ENCODE peak calls at places on chromosomes 7 and 10, in six cellular contexts. One of them, this sample, is unnamed.

GRCh38 chr10:124743188-124744046 is 761 bp downstream of the FAM53B start:
- DNase-seq in cardiac fibroblast: peak
- DNase-seq in Calu3: peak
- DNase-seq in cardiac muscle cell: peak
- DNase-seq in pancreas: peak
- DNase-seq in foreskin fibroblast: no peak
- DNase-seq in this sample: peak

GRCh38 chr7:39919646-39920045 is 30.4 kb upstream of the CDK13 start:
- DNase-seq in cardiac fibroblast: no peak
- DNase-seq in Calu3: no peak
- DNase-seq in cardiac muscle cell: no peak
- DNase-seq in pancreas: no peak
- DNase-seq in foreskin fibroblast: no peak
- DNase-seq in this sample: no peak

GRCh38 chr10:127881262-127881661 is 11.5 kb downstream of the CLRN3 start:
- DNase-seq in cardiac fibroblast: no peak
- DNase-seq in Calu3: no peak
- DNase-seq in cardiac muscle cell: no peak
- DNase-seq in pancreas: peak
- DNase-seq in foreskin fibroblast: no peak
- DNase-seq in this sample: no peak

GRCh38 chr7:150562919-150563318 is 4.3 kb upstream of the GIMAP4 start:
- DNase-seq in cardiac fibroblast: no peak
- DNase-seq in Calu3: no peak
- DNase-seq in cardiac muscle cell: no peak
- DNase-seq in pancreas: no peak
- DNase-seq in foreskin fibroblast: no peak
- DNase-seq in this sample: no peak

GRCh38 chr7:52260046-52260665 is 775.3 kb upstream of the POM121L12 start:
- DNase-seq in cardiac fibroblast: no peak
- DNase-seq in Calu3: no peak
- DNase-seq in cardiac muscle cell: peak
- DNase-seq in pancreas: no peak
- DNase-seq in foreskin fibroblast: no peak
- DNase-seq in this sample: no peak

GRCh38 chr10:86652361-86653202 is 1.8 kb upstream of the OPN4 start:
- DNase-seq in cardiac fibroblast: no peak
- DNase-seq in Calu3: no peak
- DNase-seq in cardiac muscle cell: no peak
- DNase-seq in pancreas: peak
- DNase-seq in foreskin fibroblast: no peak
- DNase-seq in this sample: peak

GRCh38 chr10:72229261-72230251 is 13.5 kb upstream of the ASCC1 start:
- DNase-seq in cardiac fibroblast: peak
- DNase-seq in Calu3: no peak
- DNase-seq in cardiac muscle cell: no peak
- DNase-seq in pancreas: peak
- DNase-seq in foreskin fibroblast: no peak
- DNase-seq in this sample: no peak

GRCh38 chr7:141014091-141014490 is 661 bp downstream of the MRPS33 start:
- DNase-seq in cardiac fibroblast: no peak
- DNase-seq in Calu3: no peak
- DNase-seq in cardiac muscle cell: no peak
- DNase-seq in pancreas: no peak
- DNase-seq in foreskin fibroblast: no peak
- DNase-seq in this sample: no peak

GRCh38 chr7:69814421-69814962 is 216.2 kb downstream of the AUTS2 start:
- DNase-seq in cardiac fibroblast: no peak
- DNase-seq in Calu3: no peak
- DNase-seq in cardiac muscle cell: no peak
- DNase-seq in pancreas: no peak
- DNase-seq in foreskin fibroblast: no peak
- DNase-seq in this sample: no peak

GRCh38 chr10:131892817-131893675 is 7.8 kb upstream of the PPP2R2D start:
- DNase-seq in cardiac fibroblast: no peak
- DNase-seq in Calu3: no peak
- DNase-seq in cardiac muscle cell: no peak
- DNase-seq in pancreas: no peak
- DNase-seq in foreskin fibroblast: no peak
- DNase-seq in this sample: no peak

GRCh38 chr10:97066877-97067555 is 118.7 kb downstream of the SLIT1 start:
- DNase-seq in cardiac fibroblast: no peak
- DNase-seq in Calu3: no peak
- DNase-seq in cardiac muscle cell: no peak
- DNase-seq in pancreas: no peak
- DNase-seq in foreskin fibroblast: no peak
- DNase-seq in this sample: no peak

GRCh38 chr10:132427939-132428367 is 31.0 kb downstream of the PWWP2B start:
- DNase-seq in cardiac fibroblast: no peak
- DNase-seq in Calu3: no peak
- DNase-seq in cardiac muscle cell: no peak
- DNase-seq in pancreas: no peak
- DNase-seq in foreskin fibroblast: no peak
- DNase-seq in this sample: no peak

GRCh38 chr10:129656642-129657041 is 189.6 kb downstream of the MGMT start:
- DNase-seq in cardiac fibroblast: no peak
- DNase-seq in Calu3: no peak
- DNase-seq in cardiac muscle cell: no peak
- DNase-seq in pancreas: no peak
- DNase-seq in foreskin fibroblast: no peak
- DNase-seq in this sample: no peak

GRCh38 chr10:70774810-70775678 is 10.1 kb downstream of the TBATA start:
- DNase-seq in cardiac fibroblast: no peak
- DNase-seq in Calu3: no peak
- DNase-seq in cardiac muscle cell: no peak
- DNase-seq in pancreas: peak
- DNase-seq in foreskin fibroblast: no peak
- DNase-seq in this sample: peak

GRCh38 chr7:105016083-105017075 is 2.4 kb downstream of the KMT2E start:
- DNase-seq in cardiac fibroblast: peak
- DNase-seq in Calu3: no peak
- DNase-seq in cardiac muscle cell: no peak
- DNase-seq in pancreas: no peak
- DNase-seq in foreskin fibroblast: no peak
- DNase-seq in this sample: no peak

GRCh38 chr10:130138479-130138866 is 2.3 kb downstream of the GLRX3 start:
- DNase-seq in cardiac fibroblast: peak
- DNase-seq in Calu3: peak
- DNase-seq in cardiac muscle cell: no peak
- DNase-seq in pancreas: no peak
- DNase-seq in foreskin fibroblast: peak
- DNase-seq in this sample: peak

DNA sequence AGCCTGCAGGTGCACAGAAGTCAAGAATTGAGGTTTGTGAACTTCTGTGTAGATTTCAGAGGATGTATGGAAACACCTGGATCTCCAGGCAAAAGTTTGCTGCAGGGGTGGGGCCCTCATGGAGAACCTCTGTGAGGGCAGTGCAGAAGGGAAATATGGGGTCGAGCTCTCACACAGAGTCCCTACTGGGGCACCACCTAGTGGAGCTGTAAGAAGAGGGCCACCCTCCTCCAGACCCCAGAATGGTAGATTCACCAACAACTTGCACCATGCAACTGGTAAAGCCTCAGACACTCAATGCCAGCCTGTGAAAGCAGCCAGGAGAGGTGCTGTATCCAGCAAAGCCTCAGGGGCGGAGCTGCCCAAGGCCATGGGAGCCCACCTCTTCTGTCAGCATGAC is 205.8 kb downstream of the CCSER2 start:
- DNase-seq in cardiac fibroblast: no peak
- DNase-seq in Calu3: no peak
- DNase-seq in cardiac muscle cell: no peak
- DNase-seq in pancreas: no peak
- DNase-seq in foreskin fibroblast: no peak
- DNase-seq in this sample: no peak
- TF ChIP-seq CTCF in cardiac fibroblast: no peak
- TF ChIP-seq CTCF in Calu3: no peak
- TF ChIP-seq CTCF in cardiac muscle cell: peak
- TF ChIP-seq CTCF in pancreas: no peak
- TF ChIP-seq CTCF in foreskin fibroblast: no peak
- TF ChIP-seq CTCF in this sample: peak

GRCh38 chr7:78514653-78515052 is 716.1 kb downstream of the PHTF2 start:
- DNase-seq in cardiac fibroblast: no peak
- DNase-seq in Calu3: no peak
- DNase-seq in cardiac muscle cell: no peak
- DNase-seq in pancreas: no peak
- DNase-seq in foreskin fibroblast: no peak
- DNase-seq in this sample: no peak

GRCh38 chr7:78516450-78516849 is 717.9 kb downstream of the PHTF2 start:
- DNase-seq in cardiac fibroblast: no peak
- DNase-seq in Calu3: no peak
- DNase-seq in cardiac muscle cell: no peak
- DNase-seq in pancreas: no peak
- DNase-seq in foreskin fibroblast: no peak
- DNase-seq in this sample: no peak

DNA sequence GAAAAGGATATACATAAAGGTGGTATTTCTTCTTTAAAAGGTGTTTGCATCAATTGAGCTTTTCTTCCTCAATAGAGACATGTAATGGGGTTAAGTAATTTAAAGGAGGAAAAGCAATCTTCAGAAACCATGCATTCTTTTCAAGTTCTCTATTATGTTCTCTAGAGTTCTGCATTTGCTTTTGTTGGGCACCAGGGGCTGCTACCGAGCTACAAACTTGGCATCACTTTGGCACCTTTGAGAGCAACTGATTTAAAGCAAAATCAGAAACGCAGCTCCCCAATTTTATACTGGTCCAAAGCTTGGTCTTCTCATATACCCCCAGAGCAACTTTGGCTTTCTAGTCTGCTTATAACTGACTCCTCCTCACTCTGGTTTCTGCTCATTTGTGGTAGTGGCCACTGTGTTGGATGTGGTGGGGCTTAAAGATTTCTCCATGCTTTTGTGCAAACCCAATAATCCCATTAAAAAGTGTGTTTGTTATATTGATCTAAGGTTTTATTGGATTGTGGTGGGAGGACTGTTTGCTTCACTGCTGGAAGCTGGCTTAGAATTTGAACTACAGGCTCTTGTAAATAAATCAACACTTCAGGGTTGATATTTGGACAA is 712.1 kb downstream of the PHTF2 start:
- DNase-seq in cardiac fibroblast: peak
- DNase-seq in Calu3: peak
- DNase-seq in cardiac muscle cell: peak
- DNase-seq in pancreas: peak
- DNase-seq in foreskin fibroblast: peak
- DNase-seq in this sample: peak
- TF ChIP-seq CTCF in cardiac fibroblast: peak
- TF ChIP-seq CTCF in Calu3: peak
- TF ChIP-seq CTCF in cardiac muscle cell: peak
- TF ChIP-seq CTCF in pancreas: peak
- TF ChIP-seq CTCF in foreskin fibroblast: peak
- TF ChIP-seq CTCF in this sample: peak

DNA sequence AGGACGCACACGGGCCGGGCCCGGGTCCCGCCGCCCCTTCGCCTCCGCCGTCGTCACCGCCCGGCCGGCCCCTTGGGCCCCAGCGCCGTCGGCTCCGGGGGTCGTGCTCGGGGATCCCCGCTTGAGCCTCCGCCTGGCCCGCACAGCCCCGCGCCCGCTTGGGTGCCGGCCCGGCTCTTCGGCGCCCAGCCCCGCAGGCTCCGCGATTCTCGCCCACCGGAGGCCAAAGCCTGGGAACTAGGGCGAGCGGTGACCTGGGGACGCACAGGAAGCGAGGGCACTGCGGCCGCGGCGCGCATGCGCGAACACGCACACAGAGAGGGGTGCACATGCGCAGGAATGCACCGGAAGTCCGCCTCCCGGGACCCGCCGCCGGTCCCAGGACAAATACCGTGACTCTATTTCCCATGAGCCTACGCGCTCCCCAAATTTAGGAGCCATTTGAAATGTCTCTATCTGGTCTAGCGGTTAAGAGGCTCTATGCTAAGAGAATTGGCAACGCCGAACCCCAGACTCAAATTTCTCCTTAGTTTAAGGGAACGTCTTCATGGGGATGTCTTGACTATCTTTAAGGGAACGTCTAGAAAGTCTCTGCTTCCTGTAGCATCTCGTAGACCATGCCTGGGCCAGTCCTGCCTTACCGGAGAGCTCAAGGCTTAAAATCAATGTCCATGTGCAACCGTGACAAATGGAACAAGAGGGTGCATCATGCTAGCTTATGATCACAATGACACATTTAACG is at the start of gene ZNF12:
- DNase-seq in cardiac fibroblast: peak
- DNase-seq in Calu3: peak
- DNase-seq in cardiac muscle cell: peak
- DNase-seq in pancreas: peak
- DNase-seq in foreskin fibroblast: peak
- DNase-seq in this sample: peak
- TF ChIP-seq CTCF in cardiac fibroblast: no peak
- TF ChIP-seq CTCF in Calu3: no peak
- TF ChIP-seq CTCF in cardiac muscle cell: no peak
- TF ChIP-seq CTCF in pancreas: no peak
- TF ChIP-seq CTCF in foreskin fibroblast: no peak
- TF ChIP-seq CTCF in this sample: no peak

GRCh38 chr10:79052311-79053080 is 16.3 kb upstream of the ZMIZ1 start:
- DNase-seq in cardiac fibroblast: no peak
- DNase-seq in Calu3: no peak
- DNase-seq in cardiac muscle cell: peak
- DNase-seq in pancreas: no peak
- DNase-seq in foreskin fibroblast: no peak
- DNase-seq in this sample: peak
- TF ChIP-seq CTCF in cardiac fibroblast: peak
- TF ChIP-seq CTCF in Calu3: peak
- TF ChIP-seq CTCF in cardiac muscle cell: peak
- TF ChIP-seq CTCF in pancreas: peak
- TF ChIP-seq CTCF in foreskin fibroblast: no peak
- TF ChIP-seq CTCF in this sample: peak

DNA sequence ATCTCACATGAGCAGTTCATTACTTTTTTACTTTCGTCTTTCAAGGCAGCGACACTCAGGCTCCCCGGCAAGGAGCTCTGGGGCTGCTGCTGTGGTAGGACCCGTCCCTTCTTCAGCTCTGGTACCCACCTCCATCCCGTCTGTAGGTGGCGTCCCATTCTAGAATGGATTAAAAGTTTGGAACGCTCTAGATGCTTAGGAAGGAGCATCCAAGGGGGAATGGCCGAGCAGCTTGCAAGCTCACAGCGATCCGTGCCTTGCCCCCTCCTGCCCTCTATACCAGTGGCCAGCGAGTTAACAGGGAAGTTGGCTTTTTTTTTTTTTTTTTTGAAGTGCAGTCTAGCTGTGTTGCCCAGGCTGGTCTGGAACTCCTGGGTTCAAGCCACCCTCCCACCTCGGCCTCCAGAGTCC is 22.8 kb upstream of the TTYH3 start:
- DNase-seq in cardiac fibroblast: peak
- DNase-seq in Calu3: no peak
- DNase-seq in cardiac muscle cell: peak
- DNase-seq in pancreas: no peak
- DNase-seq in foreskin fibroblast: no peak
- DNase-seq in this sample: peak
- TF ChIP-seq CTCF in cardiac fibroblast: peak
- TF ChIP-seq CTCF in Calu3: no peak
- TF ChIP-seq CTCF in cardiac muscle cell: peak
- TF ChIP-seq CTCF in pancreas: no peak
- TF ChIP-seq CTCF in foreskin fibroblast: peak
- TF ChIP-seq CTCF in this sample: peak

This sample was measured in Caco-2.